ENCODE peak calls at places on chromosomes 1 and 21, in five cellular contexts. M is AG10803, K is foreskin melanocyte, N is nucleus accumbens, Y is amniotic stem cell. P is an unnamed sample.

GRCh38 chr1:28682840-28683239 is 14.3 kb downstream of the GMEB1 start:
- DNase-seq in M (no peak), K (no peak), N (no peak), Y (no peak), P (no peak)

GRCh38 chr1:58782308-58783089 is 1.3 kb downstream of the JUN start:
- DNase-seq in M (peak; percentile 48), K (peak; percentile 25), N (peak; percentile 49), Y (no peak), P (no peak)

GRCh38 chr1:8987881-8988617 is 38.2 kb downstream of the SLC2A7 start:
- DNase-seq in M (peak; percentile 42), K (peak; percentile 20), N (peak; percentile 15), Y (no peak), P (no peak)

GRCh38 chr1:156707027-156707426 is 1.6 kb upstream of the CRABP2 start:
- DNase-seq in M (no peak), K (no peak), N (no peak), Y (no peak), P (no peak)

GRCh38 chr1:21914468-21914867 is 22.6 kb downstream of the HSPG2 start:
- DNase-seq in M (no peak), K (no peak), N (no peak), Y (no peak), P (no peak)

GRCh38 chr21:16388911-16389515 is 659.2 kb downstream of the USP25 start:
- DNase-seq in M (no peak), K (no peak), N (no peak), Y (no peak), P (no peak)

GRCh38 chr1:175218132-175218531 is 25.6 kb upstream of the KIAA0040 start:
- DNase-seq in M (no peak), K (no peak), N (no peak), Y (no peak), P (no peak)

GRCh38 chr1:229024528-229025119 is 246.3 kb upstream of the RAB4A start:
- DNase-seq in M (peak; percentile 84), K (no peak), N (no peak), Y (peak; percentile 49), P (peak; percentile 43)

GRCh38 chr21:45079351-45079750 is 5.0 kb downstream of the ADARB1 start:
- DNase-seq in M (no peak), K (no peak), N (no peak), Y (no peak), P (no peak)

GRCh38 chr1:244324176-244324883 is 127.4 kb downstream of the ADSS2 start:
- DNase-seq in M (no peak), K (no peak), N (no peak), Y (no peak), P (no peak)

GRCh38 chr1:13764933-13765332 is 64.9 kb downstream of the PRDM2 start:
- DNase-seq in M (no peak), K (no peak), N (no peak), Y (no peak), P (no peak)

GRCh38 chr1:70906790-70907189 is 140.8 kb downstream of the PTGER3 start:
- DNase-seq in M (no peak), K (no peak), N (no peak), Y (no peak), P (no peak)

GRCh38 chr1:185375583-185375982 is 58.5 kb upstream of the IVNS1ABP start:
- DNase-seq in M (peak; percentile 37), K (no peak), N (no peak), Y (no peak), P (no peak)

GRCh38 chr1:11592752-11593151 is 61.5 kb downstream of the FBXO2 start:
- DNase-seq in M (no peak), K (no peak), N (no peak), Y (no peak), P (no peak)

GRCh38 chr1:111141803-111142202 is 1.8 kb downstream of the CEPT1 start:
- DNase-seq in M (no peak), K (no peak), N (no peak), Y (no peak), P (no peak)

GRCh38 chr1:83023212-83023611 is 975.7 kb downstream of the TTLL7 start:
- DNase-seq in M (no peak), K (no peak), N (no peak), Y (no peak), P (no peak)

GRCh38 chr1:183870351-183871077 is 65.6 kb downstream of the RGL1 start:
- DNase-seq in M (peak; percentile 63), K (no peak), N (no peak), Y (no peak), P (no peak)

GRCh38 chr1:28354121-28354520 is 15.4 kb upstream of the PHACTR4 start:
- DNase-seq in M (peak; percentile 79), K (peak; percentile 51), N (no peak), Y (no peak), P (no peak)

GRCh38 chr1:32954183-32954582 is 10.4 kb downstream of the RNF19B start:
- DNase-seq in M (no peak), K (no peak), N (no peak), Y (no peak), P (no peak)

GRCh38 chr1:38246955-38247952 is 200.7 kb upstream of the POU3F1 start:
- DNase-seq in M (peak; percentile 35), K (no peak), N (no peak), Y (no peak), P (no peak)

GRCh38 chr1:33330376-33330890 is 9.5 kb upstream of the A3GALT2 start:
- DNase-seq in M (no peak), K (no peak), N (no peak), Y (no peak), P (no peak)

GRCh38 chr1:2107586-2108212 is 57.5 kb downstream of the PRKCZ start:
- DNase-seq in M (no peak), K (no peak), N (no peak), Y (no peak), P (no peak)

P was measured in NT2/D1.